ENCODE peak calls at places on chromosomes 1 and 21, in four cellular contexts. One of them, this sample, is unnamed.

GRCh38 chr1:159089184-159089791 is 12.7 kb upstream of the AIM2 start:
- DNase-seq in GM12878: no peak
- DNase-seq in K562: peak; percentile 48
- DNase-seq in HepG2: peak; percentile 6
- DNase-seq in this sample: peak; percentile 45

GRCh38 chr1:12400030-12400693 is 170.3 kb downstream of the VPS13D start:
- DNase-seq in K562: no peak
- DNase-seq in GM12878: no peak
- DNase-seq in HepG2: no peak
- DNase-seq in this sample: no peak

GRCh38 chr1:232965124-232965911 is 14.9 kb downstream of the NTPCR start:
- DNase-seq in GM12878: no peak
- DNase-seq in K562: no peak
- DNase-seq in HepG2: no peak
- DNase-seq in this sample: no peak

GRCh38 chr1:175062339-175062738 is 5.3 kb upstream of the TNN start:
- DNase-seq in HepG2: no peak
- DNase-seq in GM12878: no peak
- DNase-seq in K562: no peak
- DNase-seq in this sample: no peak

GRCh38 chr1:47507921-47508894 is 70.4 kb downstream of the FOXD2 start:
- DNase-seq in K562: peak; percentile 64
- DNase-seq in GM12878: no peak
- DNase-seq in HepG2: peak; percentile 28
- DNase-seq in this sample: peak; percentile 63

GRCh38 chr1:31683997-31684396 is 19.8 kb downstream of the COL16A1 start:
- DNase-seq in GM12878: no peak
- DNase-seq in K562: peak; percentile 67
- DNase-seq in HepG2: no peak
- DNase-seq in this sample: peak; percentile 77

GRCh38 chr21:39392981-39393380 is 44.1 kb upstream of the HMGN1 start:
- DNase-seq in K562: no peak
- DNase-seq in HepG2: no peak
- DNase-seq in GM12878: no peak
- DNase-seq in this sample: no peak

GRCh38 chr1:183267646-183268431 is 81.8 kb downstream of the LAMC2 start:
- DNase-seq in HepG2: no peak
- DNase-seq in K562: no peak
- DNase-seq in GM12878: no peak
- DNase-seq in this sample: no peak

GRCh38 chr1:29607236-29607635 is 370.9 kb downstream of the PTPRU start:
- DNase-seq in K562: no peak
- DNase-seq in HepG2: no peak
- DNase-seq in GM12878: no peak
- DNase-seq in this sample: no peak

GRCh38 chr1:209411491-209411929 is 172.0 kb upstream of the CAMK1G start:
- DNase-seq in GM12878: no peak
- DNase-seq in K562: no peak
- DNase-seq in HepG2: no peak
- DNase-seq in this sample: no peak

GRCh38 chr1:6971048-6971447 is 185.8 kb downstream of the CAMTA1 start:
- DNase-seq in K562: no peak
- DNase-seq in HepG2: no peak
- DNase-seq in GM12878: no peak
- DNase-seq in this sample: no peak

GRCh38 chr1:209989525-209989924 is 51.5 kb downstream of the SYT14 start:
- DNase-seq in K562: peak; percentile 12
- DNase-seq in GM12878: no peak
- DNase-seq in HepG2: no peak
- DNase-seq in this sample: no peak

GRCh38 chr1:168287237-168287664 is 6.6 kb downstream of the TBX19 start:
- DNase-seq in K562: peak; percentile 35
- DNase-seq in GM12878: no peak
- DNase-seq in HepG2: no peak
- DNase-seq in this sample: no peak

GRCh38 chr21:33011462-33011861 is 14.3 kb upstream of the OLIG2 start:
- DNase-seq in K562: no peak
- DNase-seq in HepG2: peak; percentile 57
- DNase-seq in GM12878: no peak
- DNase-seq in this sample: no peak

GRCh38 chr1:21319447-21320407 is 29.5 kb upstream of the ECE1 start:
- DNase-seq in HepG2: no peak
- DNase-seq in K562: peak; percentile 86
- DNase-seq in GM12878: no peak
- DNase-seq in this sample: no peak

GRCh38 chr1:90591970-90592356 is 125.1 kb downstream of the BARHL2 start:
- DNase-seq in HepG2: no peak
- DNase-seq in K562: no peak
- DNase-seq in GM12878: no peak
- DNase-seq in this sample: no peak

GRCh38 chr1:177948336-177948972 is 21.4 kb downstream of the SEC16B start:
- DNase-seq in HepG2: peak; percentile 48
- DNase-seq in K562: peak; percentile 64
- DNase-seq in GM12878: no peak
- DNase-seq in this sample: peak; percentile 79

GRCh38 chr1:236065509-236066005 is 667 bp upstream of the NID1 start:
- DNase-seq in GM12878: no peak
- DNase-seq in K562: no peak
- DNase-seq in HepG2: no peak
- DNase-seq in this sample: no peak

GRCh38 chr1:186310307-186310706 is 64.7 kb downstream of the TPR start:
- DNase-seq in HepG2: no peak
- DNase-seq in K562: no peak
- DNase-seq in GM12878: no peak
- DNase-seq in this sample: no peak

GRCh38 chr21:28776251-28776650 is 216.4 kb downstream of the LTN1 start:
- DNase-seq in GM12878: no peak
- DNase-seq in K562: no peak
- DNase-seq in HepG2: no peak
- DNase-seq in this sample: no peak

GRCh38 chr1:10424034-10424433 is 6.2 kb upstream of the CENPS start:
- DNase-seq in K562: no peak
- DNase-seq in HepG2: no peak
- DNase-seq in GM12878: no peak
- DNase-seq in this sample: no peak

GRCh38 chr21:31726407-31726806 is 5.5 kb downstream of the SCAF4 start:
- DNase-seq in K562: no peak
- DNase-seq in GM12878: no peak
- DNase-seq in HepG2: no peak
- DNase-seq in this sample: no peak

GRCh38 chr1:212401838-212402582 is 12.7 kb downstream of the PACC1 start:
- DNase-seq in GM12878: no peak
- DNase-seq in K562: no peak
- DNase-seq in HepG2: no peak
- DNase-seq in this sample: no peak

GRCh38 chr1:145695781-145696629 is 11.2 kb downstream of the PDZK1 start:
- DNase-seq in HepG2: no peak
- DNase-seq in GM12878: no peak
- DNase-seq in K562: no peak
- DNase-seq in this sample: no peak

GRCh38 chr21:42056468-42056867 is 14.6 kb upstream of the UMODL1 start:
- DNase-seq in K562: no peak
- DNase-seq in GM12878: no peak
- DNase-seq in HepG2: no peak
- DNase-seq in this sample: no peak

DNA sequence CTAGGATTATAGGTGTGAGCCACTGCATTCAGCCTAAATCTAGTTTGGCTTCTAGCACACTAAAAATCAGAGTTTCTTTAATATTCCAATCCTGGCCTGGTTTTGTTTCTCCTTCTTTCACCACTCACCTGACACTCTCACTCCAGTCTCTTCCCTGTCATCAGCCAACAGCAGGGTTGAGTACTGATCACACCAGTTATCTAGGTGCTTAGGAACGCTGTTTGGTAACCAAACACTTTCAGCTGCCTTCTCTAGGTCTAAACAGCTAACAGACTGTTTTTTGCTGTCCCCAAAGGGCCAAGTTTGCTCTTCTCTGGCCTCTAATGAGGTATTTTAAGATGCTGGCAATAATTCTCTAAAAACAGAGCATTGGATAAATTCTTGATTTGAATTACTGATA is 17.7 kb upstream of the FRRS1 start:
- DNase-seq in GM12878: peak; percentile 36
- DNase-seq in K562: no peak
- DNase-seq in HepG2: no peak
- DNase-seq in this sample: no peak
- TF ChIP-seq FOXK2 in GM12878: no peak
- TF ChIP-seq FOXK2 in K562: no peak
- TF ChIP-seq FOXK2 in HepG2: no peak
- TF ChIP-seq FOXK2 in this sample: no peak

DNA sequence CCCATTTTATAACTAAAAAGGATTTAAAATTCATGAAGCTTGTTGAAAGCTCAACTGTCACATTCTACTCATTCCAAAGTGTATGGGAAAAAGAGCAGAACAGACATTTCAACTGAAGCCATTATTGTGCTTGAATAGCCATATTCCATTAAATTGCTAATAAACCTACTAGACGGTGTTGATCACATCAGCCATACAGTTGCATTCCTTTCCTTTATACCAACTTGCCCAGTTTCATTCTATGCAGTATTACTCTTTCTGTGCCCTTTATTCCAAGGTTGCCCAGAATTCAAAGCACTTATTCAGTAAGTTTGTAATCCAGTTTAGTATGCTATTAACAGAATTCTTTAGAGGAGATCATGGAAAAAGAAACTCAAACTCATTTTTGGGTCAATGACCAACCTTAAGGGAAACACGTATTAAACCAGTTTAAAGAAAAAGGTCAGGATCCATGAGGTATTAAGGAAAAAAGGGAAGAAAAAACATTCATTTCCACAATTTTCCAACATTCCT is 89.5 kb downstream of the DDAH1 start:
- DNase-seq in HepG2: no peak
- DNase-seq in GM12878: no peak
- DNase-seq in K562: no peak
- DNase-seq in this sample: no peak
- TF ChIP-seq FOXK2 in HepG2: no peak
- TF ChIP-seq FOXK2 in GM12878: no peak
- TF ChIP-seq FOXK2 in K562: no peak
- TF ChIP-seq FOXK2 in this sample: no peak

DNA sequence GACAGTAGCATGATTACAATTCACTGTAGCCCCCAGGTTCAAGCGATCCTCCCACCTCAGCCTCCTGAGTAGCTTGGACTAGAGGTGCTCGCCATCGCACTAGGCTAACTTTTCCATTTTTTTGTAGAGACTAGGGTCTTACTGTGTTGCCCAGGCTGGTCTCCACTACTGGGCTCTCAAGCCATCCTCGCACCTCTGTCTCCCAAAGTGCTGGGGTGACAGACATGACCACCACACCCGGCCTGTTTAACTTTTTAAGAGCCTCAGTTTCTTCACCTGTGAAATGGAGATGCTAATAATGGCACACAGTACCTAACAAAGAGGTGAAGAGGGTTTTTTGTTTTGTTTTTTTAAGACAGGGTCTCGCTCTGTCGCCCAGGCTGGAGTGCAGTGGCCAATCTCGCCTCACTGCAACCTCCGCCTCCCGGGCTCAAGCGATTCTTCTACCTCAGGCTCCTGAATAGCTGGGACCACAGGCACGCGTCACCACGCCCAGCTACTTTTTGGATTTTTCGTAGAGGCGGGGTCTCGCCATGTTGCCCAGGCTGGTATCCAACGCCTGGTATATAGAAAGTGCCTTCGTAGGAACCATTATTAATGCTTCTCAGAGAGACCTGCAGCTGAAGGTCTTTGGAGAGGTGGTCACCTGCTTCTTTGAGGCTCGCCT is 637 bp downstream of the PMVK start:
- DNase-seq in K562: no peak
- DNase-seq in GM12878: no peak
- DNase-seq in HepG2: no peak
- DNase-seq in this sample: no peak
- TF ChIP-seq FOXK2 in K562: no peak
- TF ChIP-seq FOXK2 in GM12878: no peak
- TF ChIP-seq FOXK2 in HepG2: no peak
- TF ChIP-seq FOXK2 in this sample: no peak

GRCh38 chr1:55877440-55878232 is 662.5 kb upstream of the USP24 start:
- DNase-seq in GM12878: no peak
- DNase-seq in HepG2: no peak
- DNase-seq in K562: no peak
- DNase-seq in this sample: peak; percentile 51
- TF ChIP-seq FOXK2 in GM12878: no peak
- TF ChIP-seq FOXK2 in HepG2: no peak
- TF ChIP-seq FOXK2 in K562: no peak
- TF ChIP-seq FOXK2 in this sample: no peak

DNA sequence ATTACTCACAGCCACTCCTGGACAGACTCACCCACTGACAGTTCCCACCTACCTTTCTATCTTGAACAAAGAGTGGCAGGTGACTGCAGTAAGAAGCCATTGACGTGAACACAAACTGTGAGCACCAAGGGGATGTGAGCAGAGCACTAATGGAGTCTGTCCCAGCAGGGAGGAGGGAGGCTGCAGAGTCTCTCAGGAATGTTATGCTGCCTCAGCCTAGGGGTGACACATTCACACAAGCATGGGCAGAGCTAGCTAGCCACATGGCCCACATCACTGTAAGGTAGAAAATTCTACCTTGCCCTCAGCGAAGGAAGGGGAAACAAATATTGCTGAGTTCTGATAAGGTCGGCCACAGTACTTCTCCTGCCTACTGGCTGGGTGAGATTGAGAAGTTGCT is 56.8 kb upstream of the PTGFRN start:
- DNase-seq in HepG2: no peak
- DNase-seq in K562: no peak
- DNase-seq in GM12878: no peak
- DNase-seq in this sample: peak; percentile 37
- TF ChIP-seq FOXK2 in HepG2: no peak
- TF ChIP-seq FOXK2 in K562: no peak
- TF ChIP-seq FOXK2 in GM12878: no peak
- TF ChIP-seq FOXK2 in this sample: no peak

GRCh38 chr1:163295949-163296348 is 25.8 kb upstream of the NUF2 start:
- DNase-seq in K562: no peak
- DNase-seq in GM12878: no peak
- DNase-seq in HepG2: no peak
- DNase-seq in this sample: no peak

GRCh38 chr1:163291461-163291860 is 30.3 kb upstream of the NUF2 start:
- DNase-seq in K562: no peak
- DNase-seq in HepG2: no peak
- DNase-seq in GM12878: no peak
- DNase-seq in this sample: no peak

DNA sequence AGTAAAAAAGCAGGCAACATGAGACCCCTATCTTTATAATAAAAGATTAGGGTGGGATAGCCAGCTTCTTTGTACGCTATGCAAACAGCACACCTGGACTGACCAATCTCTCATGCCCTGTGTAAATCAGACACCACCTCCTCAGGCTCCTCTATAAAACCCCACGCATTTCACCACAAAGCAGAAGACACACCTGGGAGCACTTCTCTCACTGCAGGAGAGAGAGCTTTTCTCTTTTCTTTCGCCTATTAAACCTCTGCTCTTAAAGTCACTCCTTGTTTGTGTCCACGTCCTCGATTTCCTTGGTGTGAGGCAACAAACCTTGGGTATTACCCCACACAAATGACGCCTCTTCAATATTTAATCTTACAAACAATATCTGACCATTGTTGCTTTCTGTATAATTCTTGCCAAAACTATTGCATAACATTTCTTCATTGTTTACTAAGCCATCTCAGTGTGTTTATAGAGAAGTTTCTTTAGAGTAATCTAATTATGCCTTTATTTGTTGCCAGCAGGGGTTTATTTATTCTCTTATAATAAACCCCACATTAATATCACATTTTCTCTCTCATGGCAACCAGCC is 31.6 kb upstream of the NUF2 start:
- DNase-seq in HepG2: no peak
- DNase-seq in K562: no peak
- DNase-seq in GM12878: no peak
- DNase-seq in this sample: no peak
- TF ChIP-seq FOXK2 in HepG2: no peak
- TF ChIP-seq FOXK2 in K562: no peak
- TF ChIP-seq FOXK2 in GM12878: no peak
- TF ChIP-seq FOXK2 in this sample: no peak

GRCh38 chr21:29825936-29826335 is 113.9 kb downstream of the GRIK1 start:
- DNase-seq in GM12878: no peak
- DNase-seq in HepG2: no peak
- DNase-seq in K562: no peak
- DNase-seq in this sample: no peak
- TF ChIP-seq FOXK2 in GM12878: no peak
- TF ChIP-seq FOXK2 in HepG2: no peak
- TF ChIP-seq FOXK2 in K562: no peak
- TF ChIP-seq FOXK2 in this sample: no peak

This sample was measured in HEK293T.